ENCODE peak calls at places on chromosomes 7 and 10, in eight cellular contexts. One of them, this sample, is unnamed.

GRCh38 chr7:112930787-112931186 is 140.6 kb upstream of the TMEM168 start:
- DNase-seq in retinal pigment epithelial cell: no peak
- DNase-seq in pancreas: no peak
- DNase-seq in heart right ventricle: no peak
- DNase-seq in breast epithelium: no peak
- DNase-seq in HCT116: no peak
- DNase-seq in ovary: no peak
- DNase-seq in A549: no peak
- DNase-seq in this sample: peak; percentile 39

GRCh38 chr7:80053098-80053497 is 81.5 kb upstream of the GNAI1 start:
- DNase-seq in retinal pigment epithelial cell: no peak
- DNase-seq in pancreas: no peak
- DNase-seq in heart right ventricle: no peak
- DNase-seq in breast epithelium: no peak
- DNase-seq in HCT116: no peak
- DNase-seq in ovary: no peak
- DNase-seq in A549: no peak
- DNase-seq in this sample: no peak

GRCh38 chr7:154744226-154744860 is 258.6 kb downstream of the PAXIP1 start:
- DNase-seq in retinal pigment epithelial cell: no peak
- DNase-seq in pancreas: peak; percentile 27
- DNase-seq in heart right ventricle: no peak
- DNase-seq in breast epithelium: no peak
- DNase-seq in HCT116: no peak
- DNase-seq in ovary: no peak
- DNase-seq in A549: peak; percentile 60
- DNase-seq in this sample: no peak

GRCh38 chr10:3782099-3782455 is 2.9 kb downstream of the KLF6 start:
- DNase-seq in retinal pigment epithelial cell: no peak
- DNase-seq in pancreas: no peak
- DNase-seq in heart right ventricle: no peak
- DNase-seq in breast epithelium: no peak
- DNase-seq in HCT116: no peak
- DNase-seq in ovary: peak; percentile 13
- DNase-seq in A549: no peak
- DNase-seq in this sample: no peak

GRCh38 chr7:22586806-22587180 is 86.8 kb upstream of the STEAP1B start:
- DNase-seq in retinal pigment epithelial cell: no peak
- DNase-seq in pancreas: no peak
- DNase-seq in heart right ventricle: no peak
- DNase-seq in breast epithelium: no peak
- DNase-seq in HCT116: no peak
- DNase-seq in ovary: no peak
- DNase-seq in A549: no peak
- DNase-seq in this sample: no peak

GRCh38 chr10:86718556-86718955 is 37.9 kb upstream of the BMPR1A start:
- DNase-seq in retinal pigment epithelial cell: no peak
- DNase-seq in pancreas: no peak
- DNase-seq in heart right ventricle: no peak
- DNase-seq in breast epithelium: no peak
- DNase-seq in HCT116: no peak
- DNase-seq in ovary: no peak
- DNase-seq in A549: no peak
- DNase-seq in this sample: no peak

GRCh38 chr10:43126759-43127424 is 11.4 kb upstream of the CSGALNACT2 start:
- DNase-seq in retinal pigment epithelial cell: no peak
- DNase-seq in pancreas: peak; percentile 10
- DNase-seq in heart right ventricle: no peak
- DNase-seq in breast epithelium: no peak
- DNase-seq in HCT116: no peak
- DNase-seq in ovary: no peak
- DNase-seq in A549: no peak
- DNase-seq in this sample: no peak

GRCh38 chr10:125694874-125695273 is 11.9 kb upstream of the TEX36 start:
- DNase-seq in retinal pigment epithelial cell: peak; percentile 93
- DNase-seq in pancreas: no peak
- DNase-seq in heart right ventricle: no peak
- DNase-seq in breast epithelium: no peak
- DNase-seq in HCT116: no peak
- DNase-seq in ovary: no peak
- DNase-seq in A549: peak; percentile 48
- DNase-seq in this sample: no peak

DNA sequence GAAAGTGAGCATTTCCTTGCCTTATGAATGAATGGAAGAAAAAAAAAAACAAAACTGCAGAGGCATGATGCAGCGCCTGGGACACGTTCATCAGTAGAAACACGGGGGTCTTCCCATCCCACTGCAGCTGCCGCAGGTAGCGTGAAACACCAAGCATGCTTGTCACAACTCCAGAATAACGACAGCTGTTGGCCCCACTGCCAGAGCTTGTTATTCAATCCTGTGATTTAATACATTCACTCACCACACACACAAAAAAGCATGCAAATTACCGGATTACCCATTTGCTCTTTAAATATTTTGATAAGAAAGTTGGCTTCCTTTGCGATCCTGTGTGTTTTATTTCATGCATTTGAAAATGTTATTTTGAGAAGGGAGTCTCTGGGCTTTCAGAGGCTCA is 48.5 kb upstream of the GNA12 start:
- DNase-seq in retinal pigment epithelial cell: no peak
- DNase-seq in pancreas: no peak
- DNase-seq in heart right ventricle: no peak
- DNase-seq in breast epithelium: no peak
- DNase-seq in HCT116: no peak
- DNase-seq in ovary: no peak
- DNase-seq in A549: no peak
- DNase-seq in this sample: no peak
- H3K4me3 ChIP-seq in retinal pigment epithelial cell: no peak overlapping the region
- H3K4me3 ChIP-seq in pancreas: no peak overlapping the region
- H3K4me3 ChIP-seq in heart right ventricle: no peak overlapping the region
- H3K4me3 ChIP-seq in breast epithelium: no peak overlapping the region
- H3K4me3 ChIP-seq in HCT116: no peak overlapping the region
- H3K4me3 ChIP-seq in ovary: no peak overlapping the region
- H3K4me3 ChIP-seq in A549: no peak overlapping the region
- H3K4me3 ChIP-seq in this sample: no peak overlapping the region

GRCh38 chr10:109982812-109983211 is 25.0 kb upstream of the ADD3 start:
- DNase-seq in retinal pigment epithelial cell: no peak
- DNase-seq in pancreas: no peak
- DNase-seq in heart right ventricle: no peak
- DNase-seq in breast epithelium: no peak
- DNase-seq in HCT116: no peak
- DNase-seq in ovary: no peak
- DNase-seq in A549: no peak
- DNase-seq in this sample: no peak

GRCh38 chr10:109979215-109979614 is 28.6 kb upstream of the ADD3 start:
- DNase-seq in retinal pigment epithelial cell: no peak
- DNase-seq in pancreas: no peak
- DNase-seq in heart right ventricle: no peak
- DNase-seq in breast epithelium: no peak
- DNase-seq in HCT116: no peak
- DNase-seq in ovary: no peak
- DNase-seq in A549: no peak
- DNase-seq in this sample: no peak

GRCh38 chr10:109981641-109982040 is 26.1 kb upstream of the ADD3 start:
- DNase-seq in retinal pigment epithelial cell: no peak
- DNase-seq in pancreas: no peak
- DNase-seq in heart right ventricle: no peak
- DNase-seq in breast epithelium: no peak
- DNase-seq in HCT116: no peak
- DNase-seq in ovary: no peak
- DNase-seq in A549: no peak
- DNase-seq in this sample: no peak

GRCh38 chr10:109984013-109984412 is 23.8 kb upstream of the ADD3 start:
- DNase-seq in retinal pigment epithelial cell: no peak
- DNase-seq in pancreas: no peak
- DNase-seq in heart right ventricle: no peak
- DNase-seq in breast epithelium: no peak
- DNase-seq in HCT116: no peak
- DNase-seq in ovary: no peak
- DNase-seq in A549: no peak
- DNase-seq in this sample: no peak

DNA sequence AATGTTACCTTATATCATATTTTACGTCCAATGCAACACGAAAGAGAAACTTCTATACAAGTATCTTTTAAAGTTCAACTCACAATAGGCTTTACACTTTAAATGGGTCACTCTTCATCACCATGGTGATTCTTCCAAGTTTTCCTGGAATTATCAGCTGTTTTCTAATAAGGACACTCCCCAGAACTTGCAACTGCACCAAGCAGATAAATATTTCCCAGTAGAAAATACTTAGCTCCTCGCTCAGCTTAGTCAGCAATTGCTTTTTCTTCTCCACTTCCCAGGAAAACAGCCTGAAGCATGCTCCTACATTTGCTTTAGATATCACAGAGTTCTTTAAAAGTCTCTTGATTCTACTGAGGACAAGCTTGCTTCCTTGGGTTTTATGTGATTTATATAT is 25.7 kb upstream of the ADD3 start:
- DNase-seq in retinal pigment epithelial cell: no peak
- DNase-seq in pancreas: no peak
- DNase-seq in heart right ventricle: peak; percentile 20
- DNase-seq in breast epithelium: no peak
- DNase-seq in HCT116: no peak
- DNase-seq in ovary: no peak
- DNase-seq in A549: no peak
- DNase-seq in this sample: no peak
- H3K4me3 ChIP-seq in retinal pigment epithelial cell: no peak overlapping the region
- H3K4me3 ChIP-seq in pancreas: no peak overlapping the region
- H3K4me3 ChIP-seq in heart right ventricle: no peak overlapping the region
- H3K4me3 ChIP-seq in breast epithelium: peak overlapping the region; percentile 10
- H3K4me3 ChIP-seq in HCT116: no peak overlapping the region
- H3K4me3 ChIP-seq in ovary: no peak overlapping the region
- H3K4me3 ChIP-seq in A549: no peak overlapping the region
- H3K4me3 ChIP-seq in this sample: no peak overlapping the region

GRCh38 chr7:85185355-85186082 is 1.3 kb downstream of the SEMA3D start:
- DNase-seq in retinal pigment epithelial cell: peak; percentile 18
- DNase-seq in pancreas: peak; percentile 13
- DNase-seq in heart right ventricle: peak; percentile 42
- DNase-seq in breast epithelium: peak; percentile 58
- DNase-seq in HCT116: no peak
- DNase-seq in ovary: peak; percentile 34
- DNase-seq in A549: peak; percentile 9
- DNase-seq in this sample: no peak

GRCh38 chr7:85184599-85185354 is 2.1 kb downstream of the SEMA3D start:
- DNase-seq in retinal pigment epithelial cell: peak; percentile 17
- DNase-seq in pancreas: no peak
- DNase-seq in heart right ventricle: peak; percentile 10
- DNase-seq in breast epithelium: no peak
- DNase-seq in HCT116: no peak
- DNase-seq in ovary: peak; percentile 44
- DNase-seq in A549: no peak
- DNase-seq in this sample: no peak

GRCh38 chr7:85183296-85183695 is 3.6 kb downstream of the SEMA3D start:
- DNase-seq in retinal pigment epithelial cell: no peak
- DNase-seq in pancreas: no peak
- DNase-seq in heart right ventricle: no peak
- DNase-seq in breast epithelium: no peak
- DNase-seq in HCT116: no peak
- DNase-seq in ovary: no peak
- DNase-seq in A549: no peak
- DNase-seq in this sample: no peak

GRCh38 chr7:85186083-85186520 is 754 bp downstream of the SEMA3D start:
- DNase-seq in retinal pigment epithelial cell: peak; percentile 13
- DNase-seq in pancreas: peak; percentile 11
- DNase-seq in heart right ventricle: peak; percentile 6
- DNase-seq in breast epithelium: peak; percentile 50
- DNase-seq in HCT116: no peak
- DNase-seq in ovary: peak; percentile 26
- DNase-seq in A549: peak; percentile 11
- DNase-seq in this sample: no peak

GRCh38 chr7:85186521-85187241 is at the start of gene SEMA3D:
- DNase-seq in retinal pigment epithelial cell: peak; percentile 48
- DNase-seq in pancreas: peak; percentile 49
- DNase-seq in heart right ventricle: peak; percentile 52
- DNase-seq in breast epithelium: peak; percentile 59
- DNase-seq in HCT116: peak; percentile 48
- DNase-seq in ovary: peak; percentile 55
- DNase-seq in A549: peak; percentile 60
- DNase-seq in this sample: no peak
- H3K4me3 ChIP-seq in retinal pigment epithelial cell: peak within 1 kb of the TSS; percentile 85
- H3K4me3 ChIP-seq in pancreas: peak within 1 kb of the TSS; percentile 13
- H3K4me3 ChIP-seq in heart right ventricle: peak within 1 kb of the TSS; percentile 9
- H3K4me3 ChIP-seq in breast epithelium: peak within 1 kb of the TSS; percentile 73
- H3K4me3 ChIP-seq in HCT116: peak within 1 kb of the TSS; percentile 66
- H3K4me3 ChIP-seq in ovary: peak within 1 kb of the TSS; percentile 8
- H3K4me3 ChIP-seq in A549: peak within 1 kb of the TSS; percentile 52
- H3K4me3 ChIP-seq in this sample: peak within 1 kb of the TSS; percentile 61

DNA sequence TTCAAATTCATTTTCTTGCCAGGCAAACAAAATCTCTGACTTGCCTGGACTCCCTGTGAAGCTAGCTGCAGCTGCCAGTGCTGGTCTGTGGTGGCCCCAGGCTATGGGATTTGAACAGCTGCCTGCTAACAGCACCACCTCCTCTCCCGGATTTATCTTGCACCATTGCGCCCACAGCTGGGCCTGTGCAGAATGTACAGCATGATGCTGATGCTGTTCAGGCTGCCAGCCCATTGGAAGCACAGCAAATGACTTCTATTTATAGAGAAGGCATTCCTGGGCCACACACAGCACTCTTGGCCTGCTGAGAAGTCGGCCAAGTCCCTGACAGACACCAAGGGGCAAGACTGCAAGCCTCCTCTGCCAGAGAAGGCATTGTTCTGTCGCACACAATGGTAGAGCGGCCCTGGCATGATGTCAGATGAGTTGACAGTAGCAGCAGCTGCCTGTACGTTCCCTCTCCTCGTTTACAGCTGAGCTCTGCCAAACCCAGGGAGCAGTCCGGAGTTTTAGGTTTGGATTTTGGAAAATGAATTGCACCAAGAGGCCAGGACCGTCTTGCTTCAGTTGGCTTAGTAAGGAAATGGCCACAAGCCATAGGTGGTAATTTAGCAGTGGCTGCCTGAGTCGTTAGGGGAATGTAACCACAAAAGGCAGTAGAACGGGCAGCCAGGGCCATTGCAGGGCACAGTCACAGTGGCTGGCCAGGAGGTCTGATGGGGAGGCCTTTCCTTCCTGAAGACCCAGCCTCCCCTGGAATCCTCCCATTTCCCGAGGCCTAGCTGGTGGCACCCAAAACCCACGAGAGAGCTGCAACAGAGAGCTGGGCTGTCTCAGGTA is 38.5 kb downstream of the MTURN start:
- DNase-seq in retinal pigment epithelial cell: peak; percentile 9
- DNase-seq in pancreas: peak; percentile 81
- DNase-seq in heart right ventricle: peak; percentile 75
- DNase-seq in breast epithelium: peak; percentile 93
- DNase-seq in HCT116: no peak
- DNase-seq in ovary: no peak
- DNase-seq in A549: no peak
- DNase-seq in this sample: no peak
- H3K4me3 ChIP-seq in retinal pigment epithelial cell: no peak overlapping the region
- H3K4me3 ChIP-seq in pancreas: no peak overlapping the region
- H3K4me3 ChIP-seq in heart right ventricle: no peak overlapping the region
- H3K4me3 ChIP-seq in breast epithelium: peak overlapping the region; percentile 4
- H3K4me3 ChIP-seq in HCT116: no peak overlapping the region
- H3K4me3 ChIP-seq in ovary: no peak overlapping the region
- H3K4me3 ChIP-seq in A549: no peak overlapping the region
- H3K4me3 ChIP-seq in this sample: no peak overlapping the region